ENCODE peak calls at places on chromosomes 2 and 18, in ten cellular contexts. E, L, Z, B, C, T, F, H, N and W are unnamed samples.

GRCh38 chr2:143371616-143372015 is 242.4 kb downstream of the ARHGAP15 start:
- DNase-seq in E (no peak), L (no peak), Z (peak), B (no peak), C (no peak), T (no peak), F (no peak), H (no peak), N (no peak), W (no peak)

GRCh38 chr2:231590614-231591013 is 2.0 kb upstream of the TEX44 start:
- DNase-seq in E (no peak), L (no peak), Z (no peak), B (no peak), C (no peak), T (no peak), F (no peak), H (no peak), N (peak), W (no peak)

GRCh38 chr2:207227062-207227748 is 61.5 kb upstream of the KLF7 start:
- DNase-seq in E (no peak), L (no peak), Z (peak), B (peak), C (no peak), T (peak), F (no peak), H (no peak), N (no peak), W (peak)

GRCh38 chr2:23912054-23912453 is 14.9 kb downstream of the ATAD2B start:
- DNase-seq in E (no peak), L (peak), Z (peak), B (no peak), C (no peak), T (no peak), F (no peak), H (no peak), N (no peak), W (no peak)

GRCh38 chr2:167331636-167332232 is 443.5 kb downstream of the XIRP2 start:
- DNase-seq in E (no peak), L (no peak), Z (no peak), B (no peak), C (no peak), T (peak), F (no peak), H (no peak), N (peak), W (no peak)

GRCh38 chr2:36512705-36513104 is 85.3 kb downstream of the FEZ2 start:
- DNase-seq in E (no peak), L (no peak), Z (peak), B (no peak), C (no peak), T (no peak), F (no peak), H (no peak), N (no peak), W (no peak)

GRCh38 chr2:150690870-150691269 is 203.4 kb upstream of the RND3 start:
- DNase-seq in E (no peak), L (no peak), Z (peak), B (no peak), C (no peak), T (no peak), F (no peak), H (no peak), N (no peak), W (no peak)

GRCh38 chr18:49277395-49278036 is 182.9 kb downstream of the DYM start:
- DNase-seq in E (no peak), L (no peak), Z (peak), B (no peak), C (no peak), T (no peak), F (no peak), H (no peak), N (peak), W (no peak)

GRCh38 chr2:184030245-184030644 is 568.1 kb upstream of the ZNF804A start:
- DNase-seq in E (no peak), L (no peak), Z (no peak), B (no peak), C (no peak), T (no peak), F (no peak), H (no peak), N (no peak), W (no peak)

GRCh38 chr2:62410015-62410453 is 96.0 kb downstream of the TMEM17 start:
- DNase-seq in E (no peak), L (no peak), Z (no peak), B (peak), C (no peak), T (peak), F (no peak), H (no peak), N (no peak), W (peak)

GRCh38 chr18:8742382-8743361 is 37.3 kb downstream of the MTCL1 start:
- DNase-seq in E (no peak), L (no peak), Z (no peak), B (no peak), C (no peak), T (no peak), F (no peak), H (no peak), N (no peak), W (no peak)

DNA sequence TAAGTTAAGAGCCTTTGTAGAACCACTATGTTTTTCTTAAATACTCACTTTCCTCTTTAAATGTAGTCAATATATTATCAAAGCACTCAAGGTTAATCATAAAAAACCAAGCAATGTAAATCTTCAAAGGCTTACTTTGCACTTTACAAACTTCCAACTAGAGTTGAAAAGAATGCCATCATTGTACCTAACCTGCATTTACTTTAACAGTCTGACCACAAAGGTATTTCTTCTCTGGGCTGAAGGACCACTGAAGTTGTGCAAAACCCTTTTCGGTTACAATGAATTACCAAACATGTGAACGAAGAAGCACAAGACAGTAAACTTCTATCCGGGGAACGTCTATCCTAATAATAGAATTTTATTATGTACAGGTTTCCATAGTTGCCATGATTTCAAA is 3.0 kb downstream of the HNRNPLL start:
- DNase-seq in E (no peak), L (no peak), Z (no peak), B (no peak), C (no peak), T (no peak), F (no peak), H (no peak), N (peak), W (no peak)
- H3K4me3 ChIP-seq in E (no peak), L (no peak), Z (peak), B (peak), C (no peak), T (peak), F (no peak), H (peak), N (peak), W (peak)

GRCh38 chr2:70709746-70710145 is 58.3 kb downstream of the ADD2 start:
- DNase-seq in E (no peak), L (no peak), Z (peak), B (no peak), C (no peak), T (no peak), F (no peak), H (no peak), N (no peak), W (no peak)

GRCh38 chr2:70707706-70708105 is 60.3 kb downstream of the ADD2 start:
- DNase-seq in E (no peak), L (no peak), Z (no peak), B (no peak), C (no peak), T (no peak), F (no peak), H (no peak), N (no peak), W (no peak)

GRCh38 chr2:70710276-70710675 is 57.7 kb downstream of the ADD2 start:
- DNase-seq in E (no peak), L (no peak), Z (peak), B (no peak), C (no peak), T (no peak), F (no peak), H (no peak), N (no peak), W (no peak)

GRCh38 chr2:70708376-70709199 is 59.4 kb downstream of the ADD2 start:
- DNase-seq in E (no peak), L (no peak), Z (peak), B (no peak), C (no peak), T (no peak), F (no peak), H (no peak), N (peak), W (no peak)

DNA sequence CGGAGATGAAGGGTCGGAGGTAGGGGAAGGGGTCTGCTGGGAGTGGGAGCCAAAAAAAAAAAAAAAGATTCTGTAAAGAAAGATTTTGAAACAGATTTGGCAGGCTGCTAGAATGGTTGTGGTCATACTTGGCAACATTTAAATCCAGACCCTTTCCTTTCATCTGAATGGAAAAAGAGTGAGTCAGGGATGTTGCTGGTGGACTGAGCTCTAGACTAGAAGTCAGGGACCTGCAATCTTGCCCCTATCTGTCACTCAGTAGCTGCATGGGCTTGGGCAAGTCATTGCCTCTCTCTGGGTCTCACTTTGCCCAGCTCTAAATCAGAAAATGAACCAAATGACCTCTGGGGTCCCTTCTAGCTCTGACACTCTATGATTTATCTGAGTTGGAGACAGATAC is 58.7 kb downstream of the ADD2 start:
- DNase-seq in E (no peak), L (no peak), Z (peak), B (no peak), C (no peak), T (no peak), F (no peak), H (no peak), N (peak), W (no peak)
- TF ChIP-seq CTCF in E (no peak), L (no peak), Z (no peak), B (no peak), C (no peak), T (no peak), F (no peak), H (no peak), N (no peak), W (no peak)

DNA sequence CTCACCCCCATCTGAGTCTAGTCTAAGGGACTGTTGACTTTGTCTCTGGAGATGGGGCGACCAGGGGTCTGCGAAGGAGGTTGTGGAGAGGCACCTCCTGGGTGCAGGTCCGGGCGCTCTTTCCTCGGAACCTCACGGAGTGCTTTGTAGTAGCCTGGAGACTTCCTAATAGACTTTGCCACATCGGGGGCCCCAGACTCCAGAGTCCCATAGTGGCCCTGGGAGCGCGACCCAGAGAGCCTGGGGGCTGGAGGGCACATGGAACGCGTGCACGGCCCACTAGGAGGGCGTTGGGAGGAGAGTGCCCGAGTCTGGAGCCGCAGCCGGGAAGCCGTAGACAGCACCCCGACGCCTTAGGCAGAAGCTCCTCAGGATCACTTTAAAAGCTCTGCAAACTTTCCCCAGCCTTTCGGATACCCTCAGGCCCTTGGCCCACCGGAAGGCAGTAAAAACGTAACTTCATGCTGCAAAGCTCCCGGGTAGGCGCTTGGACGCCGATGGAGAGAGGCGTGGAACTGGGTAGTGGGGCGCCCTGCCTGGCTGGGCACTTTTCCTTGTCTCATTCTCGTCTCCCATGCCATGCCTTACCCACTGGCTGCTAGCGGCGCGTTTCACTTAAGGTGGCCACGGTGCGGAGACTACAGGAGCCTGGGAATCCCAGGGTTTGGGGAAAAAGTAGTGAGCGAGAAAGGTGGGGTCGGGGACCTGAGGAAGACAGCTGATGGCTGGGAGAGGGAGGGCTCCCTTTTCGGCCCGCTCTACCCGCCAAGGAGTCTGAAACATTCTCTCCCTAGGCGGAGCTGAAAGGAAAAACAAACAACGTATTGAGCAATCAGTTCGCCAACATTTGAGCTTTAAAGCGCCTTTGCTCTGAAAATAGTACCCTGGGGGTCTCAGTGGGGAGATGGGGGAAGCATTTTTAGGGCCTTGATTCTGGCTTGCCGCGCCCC is 141.7 kb downstream of the MEIS1 start:
- DNase-seq in E (no peak), L (no peak), Z (peak), B (no peak), C (no peak), T (peak), F (peak), H (no peak), N (peak), W (peak)
- H3K4me3 ChIP-seq in E (no peak), L (no peak), Z (peak), B (peak), C (peak), T (peak), F (peak), H (peak), N (peak), W (peak)

GRCh38 chr2:37672104-37672869 is 845 bp upstream of the CDC42EP3 start:
- DNase-seq in E (peak), L (peak), Z (peak), B (peak), C (no peak), T (peak), F (peak), H (peak), N (peak), W (peak)
- TF ChIP-seq CTCF in E (no peak), L (no peak), Z (no peak), B (no peak), C (no peak), T (no peak), F (no peak), H (no peak), N (no peak), W (no peak)

DNA sequence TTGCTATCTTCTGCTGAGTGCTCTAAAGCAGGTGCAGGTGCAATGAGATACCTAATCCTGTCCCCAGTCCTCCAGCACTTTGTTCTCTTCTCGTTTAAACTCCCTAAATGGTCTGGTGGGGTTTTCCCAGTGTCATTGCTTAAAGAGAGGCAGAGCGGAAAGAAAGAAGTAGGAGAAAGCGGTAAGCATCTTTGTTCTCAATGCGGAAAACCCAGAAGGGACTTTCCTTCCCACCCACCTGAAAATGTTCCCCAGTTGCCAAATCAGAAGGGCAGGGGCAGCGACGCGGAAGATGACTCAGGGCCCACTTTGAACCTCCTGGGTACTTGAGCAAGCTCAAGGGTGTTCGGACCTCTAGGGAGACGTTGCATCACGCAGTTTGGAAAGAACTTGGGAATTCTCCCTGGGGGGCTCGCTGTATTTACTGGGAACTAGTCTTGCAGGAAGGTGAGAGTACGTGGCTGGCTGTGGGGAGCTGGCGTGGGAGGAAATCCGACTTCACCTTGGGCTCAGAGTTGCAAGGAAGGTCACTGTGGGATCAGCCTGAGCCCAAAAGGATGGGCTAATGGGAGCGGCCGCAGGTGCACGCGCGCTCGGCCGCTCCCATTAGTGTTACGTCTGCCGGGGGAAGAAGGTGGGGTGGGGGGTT is 587 bp upstream of the SGPP2 start:
- DNase-seq in E (no peak), L (no peak), Z (peak), B (no peak), C (no peak), T (no peak), F (no peak), H (no peak), N (no peak), W (no peak)
- H3K4me3 ChIP-seq in E (no peak), L (peak), Z (no peak), B (peak), C (peak), T (peak), F (no peak), H (peak), N (no peak), W (peak)

GRCh38 chr2:228689049-228689448 is 507.6 kb upstream of the SPHKAP start:
- DNase-seq in E (no peak), L (no peak), Z (no peak), B (no peak), C (no peak), T (peak), F (no peak), H (no peak), N (peak), W (no peak)
- TF ChIP-seq CTCF in E (no peak), L (peak), Z (peak), B (no peak), C (no peak), T (peak), F (no peak), H (no peak), N (peak), W (no peak)

GRCh38 chr2:241467777-241468570 is 40.4 kb downstream of the STK25 start:
- DNase-seq in E (no peak), L (no peak), Z (no peak), B (no peak), C (no peak), T (no peak), F (no peak), H (no peak), N (no peak), W (no peak)
- H3K4me3 ChIP-seq in E (no peak), L (no peak), Z (no peak), B (no peak), C (no peak), T (no peak), F (no peak), H (no peak), N (no peak), W (no peak)